ENCODE peak calls at places on chromosome 17, in seven cellular contexts. Z is thoracic aorta, K is fibroblast of lung, A is epithelial cell of esophagus, X is heart right ventricle, W is A549, D is body of pancreas. G is an unnamed sample.

GRCh38 chr17:27430882-27431491 is 25.3 kb upstream of the KSR1 start:
- DNase-seq in K (peak), W (peak), X (peak), D (peak), Z (no peak), A (peak), G (no peak)

GRCh38 chr17:5226940-5227878 is 7.5 kb downstream of the SCIMP start:
- DNase-seq in Z (no peak), W (no peak), X (no peak), K (no peak), A (no peak), D (no peak), G (no peak)

GRCh38 chr17:81914103-81914850 is 3.1 kb upstream of the PCYT2 start:
- DNase-seq in W (no peak), K (no peak), A (no peak), D (no peak), Z (no peak), X (no peak), G (no peak)

GRCh38 chr17:17541640-17542001 is 45.4 kb upstream of the RASD1 start:
- DNase-seq in K (no peak), Z (no peak), W (no peak), X (no peak), D (no peak), A (no peak), G (no peak)

GRCh38 chr17:8504460-8505207 is 69.0 kb downstream of the NDEL1 start:
- DNase-seq in Z (no peak), A (no peak), K (no peak), D (no peak), W (no peak), X (no peak), G (no peak)

GRCh38 chr17:27542841-27543463 is 86.7 kb downstream of the KSR1 start:
- DNase-seq in W (no peak), Z (no peak), D (no peak), X (no peak), K (no peak), A (no peak), G (no peak)

GRCh38 chr17:5607946-5608345 is 23.6 kb upstream of the NLRP1 start:
- DNase-seq in D (no peak), Z (no peak), X (no peak), A (no peak), W (no peak), K (no peak), G (no peak)

GRCh38 chr17:74077231-74077630 is 126.2 kb upstream of the RPL38 start:
- DNase-seq in W (no peak), Z (no peak), D (no peak), K (no peak), X (no peak), A (no peak), G (no peak)

GRCh38 chr17:78541488-78542237 is 35.5 kb downstream of the DNAH17 start:
- DNase-seq in K (peak), A (peak), Z (no peak), X (no peak), W (peak), D (no peak), G (no peak)

GRCh38 chr17:46940692-46941404 is 17.9 kb downstream of the GOSR2 start:
- DNase-seq in W (peak), D (peak), K (peak), A (peak), Z (no peak), X (peak), G (no peak)

GRCh38 chr17:61574542-61575351 is 16.3 kb downstream of the NACA2 start:
- DNase-seq in A (peak), D (peak), Z (no peak), K (peak), W (peak), X (no peak), G (peak)

GRCh38 chr17:28471127-28471453 is 2.4 kb upstream of the SLC13A2 start:
- DNase-seq in X (no peak), D (no peak), Z (no peak), A (peak), W (no peak), K (no peak), G (no peak)

GRCh38 chr17:68198931-68199836 is 48.7 kb upstream of the AMZ2 start:
- DNase-seq in X (no peak), W (peak), D (no peak), K (no peak), Z (no peak), A (peak), G (no peak)

GRCh38 chr17:49196520-49196919 is 13.9 kb downstream of the GNGT2 start:
- DNase-seq in D (no peak), A (no peak), X (no peak), Z (no peak), K (no peak), W (no peak), G (no peak)

GRCh38 chr17:80678621-80679020 is 134.0 kb downstream of the RPTOR start:
- DNase-seq in X (no peak), D (no peak), W (no peak), K (peak), A (peak), Z (no peak), G (no peak)
- TF ChIP-seq CTCF in X (no peak), D (no peak), W (no peak), K (peak), A (no peak), Z (no peak), G (no peak)

GRCh38 chr17:42669705-42670198 is 7.0 kb downstream of the PLEKHH3 start:
- DNase-seq in K (no peak), D (no peak), Z (no peak), W (no peak), X (no peak), A (no peak), G (no peak)
- H3K4me3 ChIP-seq in K (no peak), D (no peak), Z (no peak), W (no peak), X (no peak), A (no peak), G (no peak)

DNA sequence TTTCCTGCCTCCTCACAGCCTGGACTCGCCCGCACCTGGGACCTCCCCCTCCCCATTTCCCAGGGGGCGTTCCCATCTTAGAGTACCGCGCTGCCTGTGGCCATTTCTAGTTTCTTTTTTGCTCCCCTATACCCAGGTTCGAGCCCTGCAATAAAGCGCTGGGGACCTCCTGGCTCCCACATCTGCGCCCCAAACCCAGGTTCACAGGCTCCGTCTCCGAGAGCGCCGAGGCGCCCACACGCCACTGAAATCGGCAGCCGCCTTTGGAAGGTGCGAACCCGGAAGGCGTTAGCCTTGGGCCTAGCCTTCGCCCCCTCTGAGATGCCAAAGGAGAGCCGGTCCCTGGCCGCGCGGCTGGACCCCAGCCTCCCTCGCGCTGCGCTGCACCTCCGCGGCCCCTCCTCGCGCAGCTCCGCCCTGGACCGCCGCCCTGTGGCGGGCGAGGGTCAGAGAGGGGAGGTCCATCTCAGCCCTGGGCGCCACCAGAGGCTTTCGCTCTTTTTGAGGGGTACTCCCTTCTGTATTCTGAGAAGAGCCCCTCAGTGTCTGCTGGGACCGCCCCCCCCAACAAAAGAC is 1.8 kb downstream of the KCNJ12 start:
- DNase-seq in A (no peak), X (no peak), W (no peak), D (no peak), Z (no peak), K (no peak), G (no peak)
- TF ChIP-seq CTCF in A (no peak), X (no peak), W (no peak), D (no peak), Z (no peak), K (no peak), G (no peak)

DNA sequence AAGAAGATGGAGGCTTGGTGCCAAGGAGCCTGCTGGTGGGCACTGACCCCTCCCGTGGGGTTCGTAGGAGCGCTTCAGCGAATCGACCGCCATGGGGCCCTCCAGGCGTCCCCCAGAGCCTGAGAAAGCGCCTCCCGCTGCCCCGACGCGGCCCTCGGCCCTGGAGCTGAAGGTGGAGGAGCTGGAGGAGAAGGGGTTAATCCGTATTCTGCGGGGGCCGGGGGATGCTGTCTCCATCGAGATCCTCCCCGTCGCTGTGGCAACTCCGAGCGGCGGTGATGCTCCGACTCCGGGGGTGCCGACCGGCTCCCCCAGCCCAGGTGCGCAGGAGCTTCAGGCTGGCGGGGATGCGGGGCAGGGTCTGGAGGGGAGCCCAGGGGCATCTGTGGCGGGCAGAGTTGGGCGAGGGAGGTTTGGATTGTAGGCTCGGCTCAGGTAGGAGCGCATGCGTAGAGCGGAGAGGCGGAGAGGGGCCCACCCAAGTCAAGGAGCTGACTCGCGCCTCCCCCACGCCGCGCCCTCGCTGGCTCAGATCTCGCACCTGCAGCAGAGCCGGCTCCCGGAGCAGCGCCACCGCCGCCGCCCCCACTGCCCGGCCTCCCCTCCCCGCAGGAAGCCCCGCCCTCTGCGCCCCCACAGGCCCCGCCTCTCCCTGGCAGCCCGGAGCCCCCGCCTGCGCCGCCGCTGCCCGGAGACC is 19.8 kb downstream of the FMNL1 start:
- DNase-seq in W (no peak), K (no peak), Z (no peak), D (peak), X (no peak), A (peak), G (no peak)
- H3K4me3 ChIP-seq in W (no peak), K (peak), Z (peak), D (no peak), X (peak), A (peak), G (peak)

DNA sequence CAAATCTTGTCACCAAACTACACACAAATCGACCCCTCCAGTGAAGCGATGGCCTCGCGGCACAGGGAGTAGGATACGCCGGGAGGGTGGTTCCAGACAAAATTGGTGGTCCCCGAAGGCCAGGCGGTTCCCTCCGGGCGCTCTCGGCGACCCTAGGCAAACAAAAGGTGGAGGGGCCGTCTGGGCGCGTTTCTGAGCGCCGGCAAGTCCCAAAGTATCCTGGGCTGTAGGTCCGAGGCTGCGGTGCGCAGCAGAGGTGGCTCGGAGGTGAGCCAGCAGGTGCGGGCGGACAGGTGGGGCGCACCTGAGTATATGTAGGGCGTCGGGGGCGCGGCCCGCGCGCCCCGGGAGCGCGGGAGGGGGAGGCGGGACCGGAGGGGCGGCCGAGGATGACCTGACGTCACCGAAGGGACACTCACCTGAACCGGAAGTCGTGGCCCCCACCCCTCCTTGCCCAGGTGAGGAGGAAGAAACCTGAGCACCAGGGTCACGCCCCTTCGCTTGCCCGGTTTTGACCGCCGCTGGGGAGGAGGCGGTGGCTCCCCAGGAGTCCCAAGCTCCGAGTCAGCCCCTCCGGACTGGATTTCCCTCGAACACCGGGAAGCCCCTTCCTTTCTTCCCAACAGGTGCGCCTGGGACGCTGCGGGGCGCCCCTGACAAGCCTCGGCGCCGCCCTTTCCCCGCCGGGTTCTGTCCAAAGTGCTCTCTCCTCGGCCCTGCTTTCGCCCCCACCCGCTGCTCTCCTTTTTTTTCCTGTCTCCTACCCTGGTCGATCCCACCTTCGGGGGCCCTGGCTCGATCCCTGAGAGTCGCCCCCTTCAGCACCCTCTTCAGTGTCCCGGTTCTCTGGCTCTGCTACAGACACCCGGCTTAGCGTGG is at the start of gene CLDN7:
- DNase-seq in A (peak), K (no peak), D (peak), Z (no peak), X (no peak), W (no peak), G (peak)
- TF ChIP-seq CTCF in A (no peak), K (no peak), D (peak), Z (no peak), X (no peak), W (no peak), G (peak)

G was measured in LNCaP clone FGC.